ENCODE peak calls at places on chromosomes 12 and 14, in seven cellular contexts. J is WTC11, T is NB4, I is SK-N-SH, Z is GM12878, S is HCT116, O is A549. Q is an unnamed sample.

GRCh38 chr12:56565510-56566101 is 44.0 kb downstream of the RBMS2 start:
- DNase-seq in J (peak; percentile 47), I (no peak), T (peak; percentile 75), Z (no peak), S (no peak), O (peak; percentile 73), Q (no peak)

GRCh38 chr12:124126950-124127349 is 153.9 kb downstream of the ZNF664 start:
- DNase-seq in J (no peak), Z (peak; percentile 73), I (no peak), S (no peak), T (no peak), O (no peak), Q (no peak)

GRCh38 chr14:51473808-51474207 is 177.9 kb upstream of the FRMD6 start:
- DNase-seq in Z (no peak), I (no peak), T (no peak), J (no peak), O (no peak), S (no peak), Q (no peak)

GRCh38 chr12:130456375-130457199 is 118.9 kb downstream of the PIWIL1 start:
- DNase-seq in O (no peak), I (no peak), Z (no peak), J (no peak), T (no peak), S (no peak), Q (no peak)

GRCh38 chr12:46269429-46270241 is 792 bp upstream of the SLC38A1 start:
- DNase-seq in O (no peak), T (peak; percentile 63), I (no peak), Z (no peak), J (peak; percentile 36), S (no peak), Q (peak; percentile 70)

GRCh38 chr12:51954465-51955361 is 3.2 kb downstream of the ACVR1B start:
- DNase-seq in J (no peak), T (peak; percentile 74), I (no peak), Z (no peak), S (no peak), O (peak; percentile 38), Q (no peak)

GRCh38 chr14:80465541-80466220 is 254.4 kb upstream of the DIO2 start:
- DNase-seq in I (no peak), T (no peak), S (no peak), Z (no peak), J (no peak), O (no peak), Q (no peak)

GRCh38 chr12:121748571-121749265 is 36.2 kb downstream of the TMEM120B start:
- DNase-seq in O (peak; percentile 96), I (no peak), J (no peak), T (peak; percentile 96), Z (no peak), S (no peak), Q (no peak)

GRCh38 chr12:32918890-32919791 is 22.6 kb upstream of the PKP2 start:
- DNase-seq in S (no peak), I (peak; percentile 66), O (peak; percentile 45), J (no peak), Z (no peak), T (peak; percentile 25), Q (no peak)

GRCh38 chr12:104828015-104828414 is 130.1 kb downstream of the SLC41A2 start:
- DNase-seq in Z (no peak), I (no peak), J (no peak), O (no peak), S (no peak), T (no peak), Q (no peak)

GRCh38 chr14:89618821-89619551 is 202.0 kb upstream of the FOXN3 start:
- DNase-seq in J (peak; percentile 73), T (peak; percentile 74), I (peak; percentile 96), O (peak; percentile 14), S (peak; percentile 13), Z (no peak), Q (peak; percentile 53)

GRCh38 chr14:61524211-61524806 is 171.0 kb upstream of the HIF1A start:
- DNase-seq in O (peak; percentile 77), Z (no peak), I (no peak), S (peak; percentile 71), J (no peak), T (no peak), Q (no peak)

GRCh38 chr12:54394281-54394719 is 9.8 kb upstream of the ZNF385A start:
- DNase-seq in Z (no peak), O (peak; percentile 68), I (peak; percentile 57), S (peak; percentile 45), J (peak; percentile 80), T (peak; percentile 83), Q (no peak)

GRCh38 chr12:23098110-23099049 is 473.4 kb downstream of the ETNK1 start:
- DNase-seq in S (no peak), O (no peak), I (peak; percentile 37), T (no peak), Z (no peak), J (no peak), Q (no peak)

GRCh38 chr14:35121026-35121886 is 534 bp downstream of the PPP2R3C start:
- DNase-seq in I (no peak), S (no peak), Z (no peak), T (no peak), J (no peak), O (no peak), Q (no peak)

GRCh38 chr14:31887929-31888580 is 189.0 kb upstream of the ARHGAP5 start:
- DNase-seq in O (no peak), S (no peak), I (no peak), Z (no peak), T (no peak), J (no peak), Q (no peak)

GRCh38 chr12:111605931-111606625 is 7.0 kb upstream of the ATXN2 start:
- DNase-seq in Z (no peak), J (no peak), T (no peak), I (no peak), O (no peak), S (no peak), Q (no peak)

GRCh38 chr12:99386907-99387306 is 260.6 kb upstream of the GARIN6 start:
- DNase-seq in T (peak; percentile 69), I (peak; percentile 3), S (peak; percentile 28), J (no peak), Z (no peak), O (peak; percentile 69), Q (no peak)

GRCh38 chr12:82517027-82517426 is 158.7 kb downstream of the METTL25 start:
- DNase-seq in I (peak; percentile 1), J (peak; percentile 33), S (peak; percentile 22), O (peak; percentile 52), T (peak; percentile 49), Z (no peak), Q (no peak)

GRCh38 chr14:23297096-23297495 is 5.6 kb downstream of the PPP1R3E start:
- DNase-seq in T (no peak), O (no peak), Z (no peak), S (no peak), I (no peak), J (no peak), Q (no peak)

GRCh38 chr14:34684578-34684977 is 29.8 kb downstream of the CFL2 start:
- DNase-seq in J (no peak), T (peak; percentile 72), I (no peak), S (no peak), Z (no peak), O (no peak), Q (no peak)

GRCh38 chr12:85568395-85569103 is 267.7 kb downstream of the RASSF9 start:
- DNase-seq in I (no peak), S (no peak), T (no peak), J (no peak), O (no peak), Z (no peak), Q (no peak)

GRCh38 chr12:96861656-96862055 is 45.4 kb upstream of the NEDD1 start:
- DNase-seq in O (no peak), I (no peak), Z (no peak), S (no peak), T (no peak), J (no peak), Q (no peak)

GRCh38 chr12:103665971-103666370 is 78.9 kb downstream of the STAB2 start:
- DNase-seq in J (peak; percentile 23), S (no peak), O (no peak), I (no peak), Z (no peak), T (no peak), Q (no peak)

GRCh38 chr14:72961579-72962335 is 35.5 kb downstream of the DCAF4 start:
- DNase-seq in I (no peak), T (no peak), Z (no peak), J (no peak), S (peak; percentile 81), O (peak; percentile 47), Q (no peak)

GRCh38 chr14:26281280-26281998 is 316.4 kb downstream of the NOVA1 start:
- DNase-seq in O (peak; percentile 91), J (no peak), I (no peak), S (no peak), T (peak; percentile 30), Z (no peak), Q (no peak)
- TF ChIP-seq MAX in O (no peak), J (no peak), I (no peak), S (no peak), T (no peak), Z (no peak), Q (no peak)

GRCh38 chr14:98252819-98253218 is 1019.2 kb downstream of the BCL11B start:
- DNase-seq in T (no peak), S (no peak), I (no peak), Z (no peak), J (no peak), O (no peak), Q (no peak)
- TF ChIP-seq MAX in T (no peak), S (no peak), I (no peak), Z (no peak), J (no peak), O (no peak), Q (no peak)

GRCh38 chr12:659090-659683 is 4.1 kb downstream of the NINJ2 start:
- DNase-seq in Z (no peak), J (no peak), T (no peak), S (no peak), O (no peak), I (no peak), Q (no peak)
- TF ChIP-seq MAX in Z (no peak), J (no peak), T (no peak), S (no peak), O (no peak), I (no peak), Q (no peak)

DNA sequence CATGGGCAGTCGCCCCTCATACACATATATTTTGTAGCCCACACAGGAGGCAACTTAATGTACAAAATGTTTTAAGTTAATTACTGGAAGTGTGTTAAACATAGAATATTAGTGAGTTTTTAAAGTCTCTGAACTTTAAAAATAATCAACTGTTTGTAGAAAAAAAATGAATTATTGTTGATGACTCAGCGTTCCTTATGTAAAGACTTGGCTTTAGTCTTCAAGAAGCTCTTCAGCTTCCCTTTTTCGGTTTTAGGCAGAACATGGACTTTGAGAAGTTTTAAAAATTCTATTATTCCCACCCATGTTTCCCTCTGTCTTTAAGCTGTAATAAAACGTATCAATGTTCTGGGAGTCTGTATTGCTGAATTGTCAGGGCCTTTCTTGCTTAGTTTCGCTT is 269.5 kb downstream of the FBXL14 start:
- DNase-seq in Z (no peak), I (no peak), O (no peak), S (no peak), T (peak; percentile 26), J (no peak), Q (no peak)
- TF ChIP-seq MAX in Z (no peak), I (no peak), O (no peak), S (no peak), T (no peak), J (no peak), Q (no peak)

Q was measured in H1.